ENCODE peak calls at places on chromosomes 6 and 20, in eight cellular contexts. P is A549, K is H1, Z is endothelial cell of umbilical vein, L is K562, F is HCT116, I is HepG2, T is GM12878. U is an unnamed sample.

GRCh38 chr20:45290677-45291355 is 15.8 kb upstream of the RBPJL start:
- DNase-seq in P (peak), K (peak), Z (peak), L (peak), F (peak), I (peak), T (no peak), U (peak)

GRCh38 chr6:147283460-147283859 is 79.2 kb downstream of the STXBP5 start:
- DNase-seq in P (no peak), K (no peak), Z (no peak), L (no peak), F (no peak), I (no peak), T (no peak), U (no peak)

GRCh38 chr6:37068523-37069270 is 63.2 kb downstream of the FGD2 start:
- DNase-seq in P (no peak), K (no peak), Z (no peak), L (no peak), F (no peak), I (no peak), T (no peak), U (no peak)

GRCh38 chr20:16664031-16664430 is 65.8 kb upstream of the SNRPB2 start:
- DNase-seq in P (no peak), K (no peak), Z (no peak), L (no peak), F (no peak), I (no peak), T (no peak), U (no peak)

GRCh38 chr6:26045046-26045938 is 41.9 kb upstream of the HFE start:
- DNase-seq in P (peak), K (no peak), Z (peak), L (no peak), F (no peak), I (peak), T (peak), U (peak)

GRCh38 chr6:21111399-21111725 is 482.2 kb upstream of the SOX4 start:
- DNase-seq in P (no peak), K (no peak), Z (peak), L (no peak), F (peak), I (peak), T (no peak), U (no peak)

GRCh38 chr6:143346004-143346403 is 104.5 kb downstream of the ADAT2 start:
- DNase-seq in P (no peak), K (no peak), Z (no peak), L (no peak), F (no peak), I (no peak), T (no peak), U (no peak)

GRCh38 chr20:2256132-2256531 is 39.7 kb upstream of the TGM3 start:
- DNase-seq in P (no peak), K (no peak), Z (no peak), L (no peak), F (no peak), I (no peak), T (no peak), U (peak)

GRCh38 chr6:128062882-128063603 is 162.2 kb upstream of the THEMIS start:
- DNase-seq in P (no peak), K (no peak), Z (no peak), L (no peak), F (no peak), I (peak), T (no peak), U (no peak)

DNA sequence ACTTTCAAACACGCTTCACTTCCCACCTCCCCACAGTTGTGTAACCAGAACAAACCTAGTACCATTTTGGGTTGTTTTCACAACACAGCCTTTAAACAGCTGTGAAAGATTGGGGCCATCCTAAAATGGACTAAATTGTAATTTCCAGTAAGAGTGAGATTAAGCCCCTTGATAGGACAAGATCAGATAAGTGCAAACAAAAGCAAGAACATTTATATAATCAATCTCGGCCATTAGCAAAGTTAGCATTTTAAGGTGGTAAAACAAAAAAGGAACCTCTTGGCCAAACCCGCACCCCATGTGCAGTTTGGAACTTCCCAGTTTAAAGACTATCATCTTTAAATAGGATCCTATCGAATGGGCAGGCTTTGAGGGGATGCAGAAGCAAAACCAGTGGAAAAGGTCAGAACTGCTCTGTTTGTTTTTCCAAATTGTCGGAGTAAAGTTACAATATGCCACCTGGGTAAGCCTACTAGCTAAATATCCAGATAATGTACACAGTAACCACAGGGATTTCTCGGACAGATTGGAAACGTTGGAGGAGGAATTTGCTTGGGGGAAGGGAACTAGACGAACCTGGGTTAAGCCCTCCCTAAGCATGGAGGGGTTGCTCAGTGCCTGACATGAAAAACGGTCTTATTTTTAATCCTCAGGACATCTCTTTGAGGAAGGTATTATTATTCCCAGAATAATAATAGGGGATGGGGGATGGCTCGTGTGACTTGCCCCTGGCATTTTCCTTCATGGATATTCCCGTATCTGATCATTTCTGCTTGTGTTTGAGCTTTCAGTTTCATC is 159.8 kb upstream of the SALL4 start:
- DNase-seq in P (no peak), K (no peak), Z (no peak), L (no peak), F (no peak), I (no peak), T (no peak), U (no peak)
- TF ChIP-seq MAX in P (no peak), K (no peak), Z (no peak), L (no peak), F (no peak), I (no peak), T (no peak), U (no peak)

DNA sequence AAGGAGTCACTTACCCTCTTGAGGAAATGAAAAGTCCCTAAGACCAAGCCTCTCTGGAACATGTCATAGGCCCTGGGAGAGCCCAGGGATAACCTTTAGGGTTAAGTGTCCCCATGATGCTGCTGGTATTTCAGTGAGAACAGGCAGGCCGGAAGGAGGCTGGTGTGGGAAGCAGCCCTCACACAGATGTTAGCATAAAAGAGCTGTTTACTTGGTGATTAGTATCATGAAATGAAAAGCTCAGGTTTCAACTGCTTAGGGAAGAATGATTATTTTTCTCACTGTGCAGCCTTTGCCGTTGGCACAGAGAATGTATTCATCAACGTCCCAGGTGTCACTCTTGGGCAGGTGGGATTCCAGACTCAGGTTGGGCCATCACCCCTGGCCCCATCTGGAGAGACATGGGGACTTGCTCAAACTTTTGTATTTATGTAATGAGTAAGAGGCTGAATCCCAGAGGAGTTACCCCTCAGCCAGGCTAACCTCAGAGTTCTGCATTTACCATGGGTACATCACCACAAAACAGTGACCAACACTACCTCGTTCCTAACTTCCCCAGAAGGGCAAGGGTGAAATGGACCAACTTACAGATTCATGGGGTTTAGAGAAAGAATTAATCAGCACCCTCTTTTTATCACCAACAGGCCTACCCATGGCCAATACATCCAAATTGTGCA is 260.1 kb upstream of the MARCKS start:
- DNase-seq in P (no peak), K (no peak), Z (no peak), L (no peak), F (no peak), I (no peak), T (no peak), U (peak)
- TF ChIP-seq POLR2A in P (no peak), K (no peak), Z (no peak), L (no peak), F (no peak), I (no peak), T (no peak), U (no peak)

GRCh38 chr6:5726976-5727718 is 279.6 kb downstream of the NRN1 start:
- DNase-seq in P (no peak), K (no peak), Z (no peak), L (no peak), F (no peak), I (no peak), T (no peak), U (no peak)

GRCh38 chr6:5729813-5730212 is 276.9 kb downstream of the NRN1 start:
- DNase-seq in P (no peak), K (no peak), Z (no peak), L (no peak), F (no peak), I (no peak), T (no peak), U (peak)

GRCh38 chr6:5730586-5731263 is 276.0 kb downstream of the NRN1 start:
- DNase-seq in P (no peak), K (no peak), Z (no peak), L (no peak), F (no peak), I (no peak), T (no peak), U (no peak)

GRCh38 chr6:5731435-5731834 is 275.3 kb downstream of the NRN1 start:
- DNase-seq in P (no peak), K (no peak), Z (no peak), L (no peak), F (no peak), I (peak), T (no peak), U (no peak)

GRCh38 chr6:5728726-5729434 is 277.8 kb downstream of the NRN1 start:
- DNase-seq in P (no peak), K (no peak), Z (peak), L (no peak), F (no peak), I (no peak), T (no peak), U (peak)
- TF ChIP-seq MAX in P (no peak), K (no peak), Z (no peak), L (no peak), F (no peak), I (no peak), T (no peak), U (no peak)

DNA sequence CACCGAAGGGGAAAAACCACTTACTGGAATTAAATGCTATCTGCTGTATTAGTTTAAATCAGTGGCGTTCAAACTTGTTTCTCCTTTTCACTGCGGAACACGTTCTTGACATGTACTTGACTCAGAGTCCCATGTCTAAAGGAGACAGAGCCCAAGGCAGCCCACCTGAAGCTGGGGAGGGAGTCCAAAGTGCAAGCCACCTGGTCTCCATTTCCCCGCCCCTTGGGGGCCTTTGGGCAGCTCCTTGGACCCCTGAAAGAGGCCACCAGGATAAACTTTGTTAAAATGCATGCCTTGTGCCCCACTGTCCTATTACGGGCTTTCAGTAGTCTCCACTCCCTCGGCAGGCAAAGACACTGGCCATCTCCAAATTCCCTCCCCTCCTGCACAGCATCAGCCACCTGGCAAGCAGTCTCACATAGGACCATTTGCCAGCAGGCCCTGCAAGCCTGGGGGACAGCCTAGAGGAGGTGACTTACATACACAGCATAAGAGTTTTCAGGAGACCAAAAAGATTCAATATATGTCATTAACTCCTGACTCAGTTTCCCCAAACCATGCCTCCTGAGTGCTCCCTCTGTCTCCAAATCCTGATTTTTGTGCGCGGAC is 6.7 kb downstream of the PCK1 start:
- DNase-seq in P (no peak), K (no peak), Z (no peak), L (no peak), F (no peak), I (no peak), T (no peak), U (no peak)
- TF ChIP-seq POLR2A in P (no peak), K (no peak), Z (no peak), L (no peak), F (no peak), I (no peak), T (no peak), U (no peak)

DNA sequence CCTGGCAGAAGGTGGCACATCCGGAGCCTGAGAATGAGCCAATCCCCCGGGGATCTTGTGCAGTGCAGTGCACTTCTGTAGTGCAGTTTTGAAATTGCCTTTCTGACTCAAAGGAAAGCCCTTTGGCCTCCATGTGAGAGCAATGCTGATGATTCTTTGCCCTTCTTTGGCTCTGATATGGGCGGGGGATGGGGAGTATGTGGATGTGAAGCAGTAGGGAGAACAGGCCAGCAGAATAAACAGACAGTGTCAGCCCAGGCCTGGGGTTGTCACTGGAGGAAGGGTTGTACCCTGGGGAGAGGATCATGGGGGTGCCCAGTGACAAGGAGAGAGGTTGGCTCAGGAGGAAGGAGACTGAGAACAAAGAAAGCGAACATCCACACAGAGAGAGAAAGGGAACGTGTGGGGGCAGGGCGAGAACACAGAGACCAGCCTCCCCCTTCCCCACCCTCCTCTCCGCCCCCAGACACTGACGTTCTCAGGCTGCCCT is 351.2 kb downstream of the CDC5L start:
- DNase-seq in P (no peak), K (no peak), Z (no peak), L (no peak), F (no peak), I (no peak), T (peak), U (peak)
- TF ChIP-seq MAX in P (no peak), K (no peak), Z (no peak), L (no peak), F (no peak), I (no peak), T (no peak), U (no peak)

U was measured in NB4.